ENCODE peak calls at places on chromosomes 16 and 17, in four cellular contexts. Z is lower lobe of right lung, B is PC-9, Q is NCI-H774. V is an unnamed sample.

GRCh38 chr17:81329279-81329926 is 34.3 kb upstream of the SLC38A10 start:
- DNase-seq in Z (peak; percentile 91), B (peak; percentile 91), Q (no peak), V (no peak)

GRCh38 chr17:5555254-5555653 is 29.1 kb downstream of the NLRP1 start:
- DNase-seq in Z (no peak), B (peak; percentile 62), Q (no peak), V (no peak)

GRCh38 chr17:35920229-35920628 is 10.3 kb downstream of the RDM1 start:
- DNase-seq in Z (no peak), B (no peak), Q (no peak), V (no peak)

GRCh38 chr17:3594976-3595375 is 14.2 kb downstream of the TRPV1 start:
- DNase-seq in Z (no peak), B (no peak), Q (no peak), V (no peak)

GRCh38 chr16:1899641-1900451 is 18.4 kb downstream of the HS3ST6 start:
- DNase-seq in Z (no peak), B (no peak), Q (peak; percentile 77), V (no peak)

GRCh38 chr17:66655861-66656260 is 179.1 kb upstream of the CACNG5 start:
- DNase-seq in Z (no peak), B (no peak), Q (no peak), V (no peak)

GRCh38 chr17:79809530-79810137 is 12.8 kb upstream of the CBX8 start:
- DNase-seq in Z (no peak), B (no peak), Q (peak; percentile 43), V (no peak)

GRCh38 chr16:10088380-10088793 is 93.8 kb downstream of the GRIN2A start:
- DNase-seq in Z (no peak), B (no peak), Q (no peak), V (no peak)

GRCh38 chr17:11807606-11808005 is 189.7 kb downstream of the ZNF18 start:
- DNase-seq in Z (no peak), B (no peak), Q (no peak), V (no peak)

GRCh38 chr16:21302454-21302853 is 24.4 kb upstream of the CRYM start:
- DNase-seq in Z (no peak), B (no peak), Q (peak; percentile 13), V (peak; percentile 15)

GRCh38 chr17:50181601-50182345 is 16.0 kb downstream of the SGCA start:
- DNase-seq in Z (no peak), B (no peak), Q (no peak), V (no peak)

GRCh38 chr17:69501591-69502468 is 87.3 kb downstream of the MAP2K6 start:
- DNase-seq in Z (no peak), B (no peak), Q (peak; percentile 73), V (peak; percentile 61)

GRCh38 chr16:27174798-27175197 is 28.5 kb upstream of the KDM8 start:
- DNase-seq in Z (no peak), B (peak; percentile 76), Q (no peak), V (no peak)

GRCh38 chr16:30934827-30935557 is 11.6 kb downstream of the FBXL19 start:
- DNase-seq in Z (peak; percentile 69), B (no peak), Q (peak; percentile 29), V (peak; percentile 39)